ENCODE peak calls at places on chromosomes 2 and 18, in ten cellular contexts. S is GDM1; E is iris pigment epithelial cell; V is progenitor cell of endocrine pancreas; P is ELF-1; G is NCI-H510A; N is NCI-H2081; W is GM13976; X is stimulated activated naive B cell treated with anti-CD40 and anti-IgM and Interleukin-4, amounts not matched to agents 10 μg/mL and 1 μg/mL and 100 μg/mL, for 72 hours; D is iPS-NIHi11. O is an unnamed sample.

GRCh38 chr18:79208882-79209281 is 139.7 kb downstream of the ATP9B start:
- DNase-seq in S (no peak), E (no peak), V (no peak), P (no peak), G (no peak), N (no peak), W (no peak), X (no peak), D (no peak), O (no peak)

GRCh38 chr2:3959372-3959771 is 256.0 kb downstream of the DCDC2C start:
- DNase-seq in S (no peak), E (peak), V (no peak), P (peak), G (peak), N (peak), W (peak), X (no peak), D (peak), O (peak)

GRCh38 chr2:96549967-96550786 is 13.6 kb downstream of the ARID5A start:
- DNase-seq in S (no peak), E (no peak), V (no peak), P (peak), G (no peak), N (no peak), W (peak), X (no peak), D (peak), O (peak)

GRCh38 chr2:122191331-122191730 is 435.9 kb downstream of the TSN start:
- DNase-seq in S (no peak), E (no peak), V (peak), P (peak), G (peak), N (peak), W (peak), X (no peak), D (peak), O (peak)

GRCh38 chr18:23784811-23785245 is 95.6 kb downstream of the LAMA3 start:
- DNase-seq in S (no peak), E (peak), V (no peak), P (peak), G (no peak), N (no peak), W (no peak), X (no peak), D (no peak), O (peak)

GRCh38 chr2:44170337-44170736 is 1.7 kb downstream of the PPM1B start:
- DNase-seq in S (no peak), E (peak), V (no peak), P (no peak), G (no peak), N (no peak), W (no peak), X (no peak), D (no peak), O (peak)

GRCh38 chr18:77405096-77405495 is 155.4 kb downstream of the GALR1 start:
- DNase-seq in S (no peak), E (no peak), V (no peak), P (no peak), G (no peak), N (no peak), W (no peak), X (no peak), D (no peak), O (peak)

GRCh38 chr2:151478011-151478410 is 68.3 kb downstream of the RIF1 start:
- DNase-seq in S (no peak), E (peak), V (no peak), P (no peak), G (no peak), N (no peak), W (no peak), X (no peak), D (no peak), O (peak)

GRCh38 chr2:119940856-119941255 is 72.0 kb upstream of the EPB41L5 start:
- DNase-seq in S (no peak), E (no peak), V (no peak), P (no peak), G (no peak), N (no peak), W (no peak), X (no peak), D (no peak), O (no peak)

GRCh38 chr2:99278793-99279291 is 22.2 kb downstream of the LYG1 start:
- DNase-seq in S (no peak), E (peak), V (no peak), P (no peak), G (no peak), N (no peak), W (no peak), X (no peak), D (no peak), O (peak)

GRCh38 chr2:32064021-32064678 is 794 bp downstream of the SPAST start:
- DNase-seq in S (no peak), E (peak), V (no peak), P (no peak), G (no peak), N (no peak), W (peak), X (peak), D (no peak), O (peak)

GRCh38 chr2:47005687-47006086 is 90.1 kb upstream of the MCFD2 start:
- DNase-seq in S (no peak), E (no peak), V (no peak), P (no peak), G (no peak), N (no peak), W (no peak), X (no peak), D (no peak), O (no peak)

GRCh38 chr2:219418570-219419189 is 503 bp downstream of the DES start:
- DNase-seq in S (no peak), E (peak), V (no peak), P (peak), G (no peak), N (no peak), W (no peak), X (no peak), D (peak), O (no peak)

GRCh38 chr2:197777823-197778407 is 7.2 kb downstream of the BOLL start:
- DNase-seq in S (peak), E (peak), V (no peak), P (no peak), G (no peak), N (peak), W (no peak), X (no peak), D (no peak), O (peak)

GRCh38 chr2:67777010-67777409 is 285.8 kb downstream of the C1D start:
- DNase-seq in S (no peak), E (no peak), V (no peak), P (no peak), G (no peak), N (no peak), W (no peak), X (no peak), D (no peak), O (no peak)

GRCh38 chr18:46419391-46420141 is 237.5 kb downstream of the LOXHD1 start:
- DNase-seq in S (no peak), E (no peak), V (no peak), P (no peak), G (no peak), N (no peak), W (no peak), X (no peak), D (no peak), O (no peak)

GRCh38 chr18:29154758-29155725 is 978.1 kb upstream of the CDH2 start:
- DNase-seq in S (no peak), E (peak), V (no peak), P (no peak), G (peak), N (no peak), W (no peak), X (no peak), D (no peak), O (peak)

GRCh38 chr18:68186039-68186438 is 528.9 kb downstream of the TMX3 start:
- DNase-seq in S (no peak), E (peak), V (no peak), P (no peak), G (no peak), N (no peak), W (no peak), X (no peak), D (no peak), O (no peak)

GRCh38 chr2:225670111-225670974 is 270.8 kb downstream of the NYAP2 start:
- DNase-seq in S (no peak), E (peak), V (no peak), P (no peak), G (no peak), N (peak), W (no peak), X (no peak), D (peak), O (peak)

O was measured in kidney tubule cell.